ENCODE peak calls at places on chromosome 18, in four cellular contexts. B, P, I and K are unnamed samples.

GRCh38 chr18:53796042-53796729 is 428.3 kb downstream of the MBD2 start:
- DNase-seq in B (no peak), P (peak; percentile 55), I (peak; percentile 90), K (no peak)

GRCh38 chr18:28115149-28115550 is 61.8 kb downstream of the CDH2 start:
- DNase-seq in B (no peak), P (no peak), I (peak; percentile 87), K (no peak)

GRCh38 chr18:66638856-66639621 is 35.1 kb upstream of the CDH19 start:
- DNase-seq in B (no peak), P (no peak), I (no peak), K (no peak)

GRCh38 chr18:9570255-9570654 is 44.1 kb downstream of the PPP4R1 start:
- DNase-seq in B (no peak), P (no peak), I (no peak), K (no peak)

GRCh38 chr18:48808476-48808875 is 142.3 kb downstream of the SMAD7 start:
- DNase-seq in B (no peak), P (peak; percentile 47), I (no peak), K (no peak)

GRCh38 chr18:57953883-57954282 is 90.1 kb upstream of the NEDD4L start:
- DNase-seq in B (no peak), P (no peak), I (no peak), K (no peak)

GRCh38 chr18:35513181-35513932 is 15.6 kb upstream of the INO80C start:
- DNase-seq in B (no peak), P (peak; percentile 22), I (peak; percentile 75), K (no peak)

GRCh38 chr18:55633032-55633431 is 45.0 kb upstream of the TCF4 start:
- DNase-seq in B (no peak), P (no peak), I (peak; percentile 74), K (no peak)

GRCh38 chr18:25164837-25165791 is 186.9 kb downstream of the ZNF521 start:
- DNase-seq in B (no peak), P (peak; percentile 53), I (peak; percentile 66), K (no peak)

GRCh38 chr18:79937103-79937860 is 14.2 kb downstream of the SLC66A2 start:
- DNase-seq in B (no peak), P (no peak), I (no peak), K (no peak)

GRCh38 chr18:65725421-65726050 is 25.3 kb upstream of the CDH7 start:
- DNase-seq in B (no peak), P (peak; percentile 98), I (no peak), K (no peak)

GRCh38 chr18:12031836-12032235 is 50.5 kb downstream of the IMPA2 start:
- DNase-seq in B (no peak), P (no peak), I (peak; percentile 87), K (no peak)

GRCh38 chr18:11884396-11885030 is 23.6 kb downstream of the MPPE1 start:
- DNase-seq in B (no peak), P (no peak), I (no peak), K (no peak)

GRCh38 chr18:25446972-25447371 is 95.0 kb upstream of the ZNF521 start:
- DNase-seq in B (no peak), P (no peak), I (no peak), K (no peak)

GRCh38 chr18:63977040-63977439 is 7.2 kb downstream of the SERPINB8 start:
- DNase-seq in B (no peak), P (no peak), I (no peak), K (no peak)

GRCh38 chr18:67813380-67814028 is 297.0 kb upstream of the DSEL start:
- DNase-seq in B (no peak), P (no peak), I (no peak), K (no peak)

GRCh38 chr18:183769-184168 is 25.4 kb downstream of the USP14 start:
- DNase-seq in B (no peak), P (peak; percentile 93), I (peak; percentile 10), K (no peak)

GRCh38 chr18:9469700-9470099 is 5.6 kb upstream of the RALBP1 start:
- DNase-seq in B (no peak), P (no peak), I (no peak), K (no peak)

GRCh38 chr18:48660346-48661228 is 121.8 kb downstream of the CTIF start:
- DNase-seq in B (no peak), P (peak; percentile 73), I (peak; percentile 27), K (no peak)

GRCh38 chr18:79896746-79897145 is 54.7 kb downstream of the SLC66A2 start:
- DNase-seq in B (no peak), P (no peak), I (no peak), K (no peak)

GRCh38 chr18:9404565-9405060 is 70.0 kb downstream of the TWSG1 start:
- DNase-seq in B (peak; percentile 46), P (no peak), I (no peak), K (no peak)

GRCh38 chr18:79911009-79911870 is 40.2 kb downstream of the SLC66A2 start:
- DNase-seq in B (no peak), P (no peak), I (no peak), K (no peak)

GRCh38 chr18:76564117-76564516 is 69.1 kb upstream of the ZNF516 start:
- DNase-seq in B (no peak), P (no peak), I (peak; percentile 54), K (peak; percentile 69)

GRCh38 chr18:77397056-77397455 is 147.4 kb downstream of the GALR1 start:
- DNase-seq in B (no peak), P (no peak), I (no peak), K (no peak)

GRCh38 chr18:79911871-79912270 is 39.6 kb downstream of the SLC66A2 start:
- DNase-seq in B (no peak), P (no peak), I (no peak), K (no peak)

GRCh38 chr18:63454497-63454896 is 22.3 kb upstream of the SERPINB5 start:
- DNase-seq in B (no peak), P (peak; percentile 53), I (peak; percentile 12), K (no peak)

GRCh38 chr18:55239764-55240163 is 280.5 kb upstream of the CCDC68 start:
- DNase-seq in B (no peak), P (no peak), I (no peak), K (no peak)

GRCh38 chr18:26073742-26074141 is 16.7 kb downstream of the SS18 start:
- DNase-seq in B (no peak), P (peak; percentile 48), I (no peak), K (peak; percentile 23)

GRCh38 chr18:22630980-22631379 is 213.3 kb upstream of the CTAGE1 start:
- DNase-seq in B (no peak), P (no peak), I (no peak), K (no peak)

GRCh38 chr18:12742453-12742852 is 39.6 kb downstream of the PSMG2 start:
- DNase-seq in B (no peak), P (no peak), I (peak; percentile 63), K (no peak)

GRCh38 chr18:58793361-58793760 is 71.3 kb upstream of the ZNF532 start:
- DNase-seq in B (no peak), P (no peak), I (peak; percentile 99), K (no peak)

GRCh38 chr18:14124689-14125088 is 7.5 kb downstream of the ZNF519 start:
- DNase-seq in B (no peak), P (no peak), I (no peak), K (no peak)